ENCODE peak calls at places on chromosome 4, in ten cellular contexts. B is upper lobe of left lung, Q is HCT116, S is transverse colon, G is suprapubic skin, V is K562, J is GM12878, W is Panc1, C is spleen, I is HepG2. M is an unnamed sample. For H3K9me3, the result is how much of the 10 kb centered on the place peaks cover.

GRCh38 chr4:181261279-181261678 is 981.9 kb upstream of the TENM3 start:
- DNase-seq in G (no peak), B (no peak), J (no peak), V (no peak), Q (no peak), S (no peak), W (no peak), I (no peak), C (no peak), M (no peak)

GRCh38 chr4:145130130-145130529 is 32.0 kb downstream of the ABCE1 start:
- DNase-seq in W (no peak), Q (no peak), J (no peak), V (no peak), S (no peak), I (no peak), C (no peak), G (no peak), B (no peak), M (no peak)

GRCh38 chr4:110172972-110173371 is 25.4 kb downstream of the ELOVL6 start:
- DNase-seq in B (no peak), I (no peak), C (no peak), G (no peak), V (no peak), Q (no peak), J (no peak), W (no peak), S (peak), M (no peak)

GRCh38 chr4:17545374-17546140 is 30.6 kb downstream of the CLRN2 start:
- DNase-seq in J (no peak), C (no peak), V (no peak), Q (no peak), S (no peak), B (no peak), G (no peak), I (no peak), W (no peak), M (no peak)

GRCh38 chr4:61446957-61447356 is 246.8 kb downstream of the ADGRL3 start:
- DNase-seq in V (no peak), C (no peak), W (no peak), J (no peak), G (no peak), B (no peak), S (no peak), Q (no peak), I (no peak), M (no peak)

GRCh38 chr4:157265281-157265680 is 44.8 kb downstream of the GRIA2 start:
- DNase-seq in G (no peak), B (no peak), V (no peak), W (no peak), I (no peak), S (no peak), J (no peak), Q (peak), C (no peak), M (no peak)

GRCh38 chr4:36399762-36400353 is 118.4 kb downstream of the DTHD1 start:
- DNase-seq in I (peak), Q (no peak), B (no peak), W (peak), J (peak), C (no peak), V (peak), G (no peak), S (peak), M (no peak)

GRCh38 chr4:13988347-13989265 is 361.1 kb upstream of the BOD1L1 start:
- DNase-seq in V (no peak), B (no peak), I (no peak), Q (no peak), C (no peak), J (no peak), G (peak), S (no peak), W (no peak), M (no peak)

GRCh38 chr4:1725521-1725920 is 4.2 kb downstream of the TACC3 start:
- DNase-seq in I (no peak), W (no peak), V (no peak), G (no peak), Q (no peak), B (peak), C (peak), J (no peak), S (no peak), M (no peak)

GRCh38 chr4:39714171-39714570 is 16.2 kb downstream of the UBE2K start:
- DNase-seq in C (no peak), W (no peak), Q (no peak), G (no peak), V (no peak), I (no peak), S (no peak), J (no peak), B (no peak), M (no peak)

GRCh38 chr4:56129431-56129861 is 180.7 kb downstream of the CEP135 start:
- DNase-seq in B (peak), S (peak), G (no peak), J (no peak), Q (peak), I (peak), C (no peak), W (no peak), V (peak), M (no peak)

GRCh38 chr4:70678383-70678999 is 9.8 kb upstream of the UTP3 start:
- DNase-seq in S (no peak), I (no peak), B (no peak), J (peak), Q (no peak), C (no peak), V (no peak), G (no peak), W (no peak), M (no peak)

GRCh38 chr4:81221303-81222081 is 6.5 kb upstream of the PRKG2 start:
- DNase-seq in C (no peak), Q (no peak), I (no peak), J (no peak), B (no peak), W (no peak), S (no peak), G (no peak), V (no peak), M (no peak)

GRCh38 chr4:189046642-189047041 is 894.0 kb upstream of the FRG1 start:
- DNase-seq in J (no peak), Q (no peak), G (no peak), V (no peak), W (no peak), B (no peak), C (no peak), I (no peak), S (no peak), M (no peak)

GRCh38 chr4:148442830-148443549 is 776 bp upstream of the NR3C2 start:
- DNase-seq in B (no peak), V (no peak), Q (no peak), J (no peak), C (peak), W (no peak), I (no peak), G (no peak), S (peak), M (no peak)

GRCh38 chr4:161767116-161767515 is 396.7 kb downstream of the FSTL5 start:
- DNase-seq in Q (no peak), J (no peak), C (no peak), G (no peak), V (no peak), B (no peak), S (no peak), W (no peak), I (no peak), M (no peak)

GRCh38 chr4:178105223-178105622 is 663.0 kb upstream of the AGA start:
- DNase-seq in Q (no peak), G (no peak), J (no peak), I (no peak), W (no peak), V (no peak), S (no peak), B (no peak), C (no peak), M (no peak)

GRCh38 chr4:76155979-76156378 is 7.8 kb upstream of the NUP54 start:
- DNase-seq in B (no peak), I (no peak), G (no peak), W (no peak), J (no peak), V (no peak), Q (no peak), C (no peak), S (no peak), M (no peak)

GRCh38 chr4:8024073-8024786 is 84.6 kb upstream of the AFAP1 start:
- DNase-seq in S (no peak), C (no peak), V (no peak), G (no peak), B (peak), W (no peak), J (no peak), Q (no peak), I (no peak), M (no peak)

GRCh38 chr4:28225005-28225404 is 1364.4 kb downstream of the STIM2 start:
- DNase-seq in B (no peak), I (no peak), W (no peak), V (no peak), C (no peak), Q (peak), G (no peak), S (no peak), J (no peak), M (no peak)

GRCh38 chr4:2083116-2083825 is 24.1 kb downstream of the NAT8L start:
- DNase-seq in Q (no peak), B (no peak), V (no peak), S (peak), W (no peak), C (peak), I (no peak), G (no peak), J (no peak), M (peak)

GRCh38 chr4:95516528-95517011 is 32.2 kb downstream of the UNC5C start:
- DNase-seq in B (no peak), S (no peak), C (no peak), I (no peak), V (no peak), Q (no peak), W (no peak), G (no peak), J (no peak), M (no peak)

GRCh38 chr4:152919826-152920225 is 16.3 kb upstream of the FHDC1 start:
- DNase-seq in J (no peak), I (no peak), G (no peak), W (no peak), C (no peak), B (no peak), Q (no peak), V (no peak), S (no peak), M (no peak)

GRCh38 chr4:152920768-152921167 is 15.4 kb upstream of the FHDC1 start:
- DNase-seq in J (no peak), Q (peak), C (no peak), G (no peak), V (no peak), I (no peak), W (no peak), S (no peak), B (no peak), M (no peak)

GRCh38 chr4:152921284-152921683 is 14.8 kb upstream of the FHDC1 start:
- DNase-seq in S (no peak), I (no peak), B (no peak), W (no peak), V (no peak), Q (no peak), J (no peak), G (no peak), C (no peak), M (no peak)

DNA sequence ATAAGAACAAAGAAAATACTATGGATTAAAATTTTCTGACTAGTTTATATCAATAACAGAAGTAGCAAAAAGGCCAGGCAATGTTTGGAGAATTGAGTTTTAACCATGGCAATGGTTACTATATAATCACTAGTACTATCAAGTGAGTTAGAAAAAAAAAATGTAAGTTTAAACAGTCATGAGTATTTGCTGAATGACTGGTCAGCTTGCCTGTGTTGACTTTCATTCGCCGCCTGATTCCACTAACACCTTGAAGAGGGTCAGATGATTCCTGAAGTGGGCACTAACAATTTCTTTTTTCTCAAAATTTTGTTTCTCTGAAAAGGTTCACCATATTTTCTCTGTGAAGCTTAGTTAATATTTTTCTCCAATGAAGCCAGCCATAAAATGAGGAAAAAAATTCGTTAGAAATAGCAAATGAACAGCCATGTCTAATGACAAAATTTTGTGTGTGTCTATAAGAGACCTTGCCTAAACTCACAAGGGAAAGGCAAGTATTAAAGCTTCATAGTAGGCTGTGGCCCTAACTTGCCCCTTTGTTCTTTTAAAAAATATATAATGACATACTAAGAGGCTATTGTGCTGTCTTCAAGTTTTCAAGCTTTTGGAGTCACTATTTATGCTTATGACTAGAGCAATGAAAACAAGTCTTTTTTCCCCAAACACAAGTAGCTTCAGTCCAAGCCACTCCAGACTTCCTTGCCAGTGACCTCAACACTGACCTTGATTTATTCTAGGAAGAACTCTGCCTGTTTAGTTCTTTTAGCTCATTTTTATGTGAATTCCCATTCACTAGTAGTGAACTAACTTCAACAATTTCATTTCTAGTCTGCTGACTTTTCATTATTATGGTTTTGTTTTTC is 18.4 kb upstream of the FHDC1 start:
- DNase-seq in J (no peak), W (no peak), I (no peak), V (no peak), S (no peak), C (no peak), B (no peak), G (no peak), Q (no peak), M (no peak)
- H3K9me3 ChIP-seq in J (under half), W (under half), I (under half), V (under half), S (under half), C (under half), B (under half), G (under half), Q (under half), M (under half)

GRCh38 chr4:121760205-121760604 is 4.8 kb downstream of the SMIM43 start:
- DNase-seq in I (no peak), J (no peak), G (no peak), S (no peak), B (no peak), C (no peak), Q (no peak), W (no peak), V (no peak), M (no peak)

GRCh38 chr4:121765368-121765705 is 373 bp upstream of the SMIM43 start:
- DNase-seq in S (no peak), J (no peak), G (no peak), C (no peak), I (no peak), Q (no peak), V (no peak), W (no peak), B (no peak), M (no peak)

GRCh38 chr4:121765941-121766538 is 1.1 kb upstream of the SMIM43 start:
- DNase-seq in V (no peak), C (no peak), B (no peak), I (no peak), W (no peak), G (no peak), Q (no peak), J (no peak), S (no peak), M (no peak)

GRCh38 chr4:121764702-121765367 is at the start of gene SMIM43:
- DNase-seq in S (no peak), J (no peak), G (no peak), V (no peak), W (no peak), I (no peak), Q (no peak), B (peak), C (no peak), M (no peak)

DNA sequence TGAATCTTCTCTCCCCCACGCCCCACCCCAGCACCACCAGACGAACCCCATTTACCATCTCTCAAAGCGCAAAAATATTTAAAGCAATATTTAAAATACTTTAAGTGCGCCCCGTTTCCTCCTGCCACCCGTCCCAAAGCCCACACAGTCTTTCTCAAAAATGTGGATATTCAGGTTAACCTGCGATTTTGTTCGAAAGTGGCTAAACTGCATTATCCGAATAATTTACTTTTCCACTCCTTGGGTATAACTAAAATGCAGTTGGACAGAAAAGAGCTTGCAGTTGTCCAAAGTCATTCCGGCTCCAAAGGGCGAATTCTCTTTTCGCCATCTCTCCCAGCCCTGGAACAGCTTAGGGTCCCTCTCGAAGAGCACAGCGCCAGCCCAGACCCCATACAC is 662 bp downstream of the SMIM43 start:
- DNase-seq in S (no peak), B (no peak), G (no peak), W (no peak), C (no peak), J (no peak), I (no peak), V (no peak), Q (no peak), M (no peak)
- H3K4me3 ChIP-seq in S (peak), B (no peak), G (peak), W (peak), C (peak), J (peak), I (peak), V (no peak), Q (no peak), M (no peak)

GRCh38 chr4:88320780-88321373 is 36.5 kb upstream of the PPM1K start:
- DNase-seq in Q (no peak), B (no peak), J (peak), S (peak), V (no peak), G (no peak), C (peak), I (no peak), W (no peak), M (no peak)
- TF ChIP-seq POLR2AphosphoS5 in Q (no peak), B (no peak), J (no peak), S (no peak), V (no peak), G (no peak), C (no peak), I (no peak), W (no peak), M (no peak)

GRCh38 chr4:211033-211511 is 86.8 kb downstream of the ZNF718 start:
- DNase-seq in J (peak), Q (no peak), S (no peak), W (no peak), B (no peak), C (no peak), I (no peak), G (no peak), V (no peak), M (no peak)
- H3K9me3 ChIP-seq in J (under half), Q (under half), S (under half), W (under half), B (under half), C (half or more), I (half or more), G (under half), V (under half), M (under half)

DNA sequence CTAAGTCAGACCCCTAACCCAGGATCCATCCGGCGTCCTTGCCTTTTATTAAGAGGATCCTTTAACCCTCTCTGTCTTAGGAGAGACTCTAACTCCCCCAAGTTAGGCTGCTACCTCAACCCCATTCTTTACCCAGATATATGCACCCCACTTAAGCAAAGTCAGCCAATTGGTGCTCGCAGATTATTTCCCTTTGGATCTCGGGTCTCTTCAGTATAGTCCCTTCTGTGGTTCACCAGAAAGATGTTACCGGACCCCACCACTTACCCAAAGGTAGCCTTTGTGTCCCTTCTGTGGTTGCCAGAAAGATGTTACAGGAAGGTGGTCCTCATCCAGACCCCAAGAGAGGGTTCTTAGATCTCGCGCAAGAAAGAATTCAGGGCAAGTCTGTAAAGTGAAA is 212.9 kb upstream of the GRID2 start:
- DNase-seq in B (no peak), G (no peak), J (no peak), Q (no peak), I (no peak), W (no peak), S (no peak), V (no peak), C (no peak), M (no peak)
- H3K4me3 ChIP-seq in B (no peak), G (no peak), J (no peak), Q (no peak), I (peak), W (no peak), S (no peak), V (peak), C (no peak), M (no peak)

GRCh38 chr4:120760047-120760446 is 162.5 kb downstream of the PRDM5 start:
- DNase-seq in G (no peak), W (no peak), V (no peak), S (no peak), C (no peak), I (no peak), Q (no peak), B (no peak), J (no peak), M (no peak)

GRCh38 chr4:120769227-120769626 is 153.3 kb downstream of the PRDM5 start:
- DNase-seq in S (no peak), I (no peak), W (no peak), C (no peak), G (no peak), B (no peak), V (no peak), J (no peak), Q (peak), M (no peak)

GRCh38 chr4:120765271-120765985 is 157.1 kb downstream of the PRDM5 start:
- DNase-seq in Q (no peak), B (no peak), V (no peak), J (no peak), I (no peak), G (no peak), C (no peak), W (no peak), S (no peak), M (no peak)

DNA sequence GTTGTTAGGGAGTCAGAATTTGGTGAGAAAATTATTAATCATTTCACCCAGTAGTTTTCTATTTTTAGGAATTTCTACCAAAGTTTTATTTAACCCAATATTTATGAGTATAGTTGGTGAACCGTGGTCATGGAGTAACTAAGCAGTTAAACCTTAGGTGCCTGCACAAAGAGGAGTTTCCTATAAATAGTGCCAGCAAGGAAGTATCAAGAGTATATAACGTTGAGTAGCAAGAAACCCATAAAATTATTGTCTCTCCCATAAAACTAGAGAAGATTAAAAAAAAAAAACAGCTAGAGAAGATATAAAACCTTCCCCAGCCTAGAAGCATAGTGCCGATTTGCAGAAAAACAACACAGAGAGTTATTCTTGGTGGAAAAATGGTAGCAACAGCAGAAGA is 158.9 kb downstream of the PRDM5 start:
- DNase-seq in V (no peak), B (no peak), W (no peak), S (no peak), Q (no peak), I (no peak), G (no peak), C (no peak), J (no peak), M (no peak)
- TF ChIP-seq POLR2AphosphoS5 in V (no peak), B (no peak), W (no peak), S (no peak), Q (no peak), I (no peak), G (no peak), C (no peak), J (no peak), M (no peak)

DNA sequence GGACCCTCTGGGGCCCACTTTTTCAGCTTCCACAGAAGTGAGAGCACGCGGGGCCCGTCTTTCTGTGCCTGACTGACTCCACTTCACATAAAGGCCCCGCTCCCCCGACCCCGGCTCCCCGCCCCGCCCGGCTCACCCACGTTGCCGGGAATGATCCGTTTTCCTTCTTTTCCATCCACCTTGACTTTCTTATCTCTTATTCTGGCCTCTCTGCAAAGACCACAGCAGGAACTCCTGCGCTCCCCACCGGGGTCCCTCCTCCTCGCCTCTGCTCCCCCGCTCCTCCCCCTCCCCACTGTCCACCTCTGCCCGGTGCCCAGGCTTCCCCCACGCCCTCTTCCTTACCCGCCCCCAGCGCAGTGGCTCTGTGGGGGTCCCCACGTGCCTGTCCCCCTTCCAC is 54.2 kb upstream of the CLDN24 start:
- DNase-seq in S (no peak), C (no peak), W (no peak), I (no peak), Q (no peak), G (no peak), B (peak), V (no peak), J (no peak), M (no peak)
- H3K9me3 ChIP-seq in S (under half), C (under half), W (under half), I (under half), Q (under half), G (under half), B (under half), V (under half), J (under half), M (under half)